ENCODE peak calls at places on chromosomes 13 and 19, in five cellular contexts. S is BJ, D is GM23248, W is lung, B is foreskin fibroblast. E is an unnamed sample.

GRCh38 chr13:40494932-40495619 is 171.4 kb downstream of the FOXO1 start:
- DNase-seq in W (no peak), D (no peak), B (no peak), S (no peak), E (no peak)

GRCh38 chr19:44747739-44748425 is 626 bp upstream of the BCL3 start:
- DNase-seq in D (peak; percentile 77), S (no peak), W (peak; percentile 79), B (peak; percentile 61), E (peak; percentile 80)

GRCh38 chr13:51827254-51827653 is 17.7 kb downstream of the TMEM272 start:
- DNase-seq in D (no peak), W (no peak), S (no peak), B (no peak), E (no peak)

GRCh38 chr19:46659151-46660007 is 1.6 kb downstream of the DACT3 start:
- DNase-seq in D (peak; percentile 53), B (no peak), W (no peak), S (no peak), E (no peak)

GRCh38 chr13:91398413-91399188 is at the start of gene GPC5:
- DNase-seq in B (peak; percentile 34), W (peak; percentile 83), S (no peak), D (peak; percentile 71), E (peak; percentile 72)

GRCh38 chr13:80499536-80500280 is 158.8 kb upstream of the SPRY2 start:
- DNase-seq in D (no peak), S (no peak), W (no peak), B (no peak), E (no peak)

GRCh38 chr13:39016789-39017188 is 21.1 kb downstream of the PROSER1 start:
- DNase-seq in W (no peak), B (no peak), S (no peak), D (peak; percentile 38), E (no peak)

GRCh38 chr13:44131069-44131614 is 242.5 kb upstream of the SERP2 start:
- DNase-seq in D (no peak), B (no peak), S (no peak), W (no peak), E (no peak)

GRCh38 chr13:41492432-41493267 is 35.3 kb downstream of the RGCC start:
- DNase-seq in W (no peak), B (no peak), D (no peak), S (no peak), E (no peak)

GRCh38 chr13:32737111-32737571 is 150.9 kb downstream of the PDS5B start:
- DNase-seq in B (no peak), W (no peak), S (no peak), D (peak; percentile 55), E (no peak)

GRCh38 chr13:74710006-74710405 is 575.8 kb upstream of the KLF12 start:
- DNase-seq in D (peak; percentile 70), B (peak; percentile 39), W (no peak), S (peak; percentile 12), E (no peak)

GRCh38 chr13:99150575-99151370 is 49.9 kb upstream of the UBAC2 start:
- DNase-seq in W (no peak), D (peak; percentile 88), S (peak; percentile 89), B (peak; percentile 49), E (no peak)

GRCh38 chr13:90999401-90999800 is 348.1 kb upstream of the MIR17HG start:
- DNase-seq in B (no peak), D (no peak), W (no peak), S (no peak), E (no peak)

GRCh38 chr13:47798906-47799305 is 202.2 kb downstream of the SUCLA2 start:
- DNase-seq in D (peak; percentile 51), B (peak; percentile 6), S (no peak), W (no peak), E (no peak)

GRCh38 chr13:27793377-27794074 is 1.2 kb downstream of the GSX1 start:
- DNase-seq in B (no peak), S (no peak), D (no peak), W (no peak), E (no peak)

GRCh38 chr19:7401694-7402093 is 53.0 kb downstream of the ARHGEF18 start:
- DNase-seq in S (no peak), B (no peak), D (no peak), W (no peak), E (no peak)

GRCh38 chr13:32252812-32253440 is 62.2 kb downstream of the ZAR1L start:
- DNase-seq in S (no peak), W (no peak), B (no peak), D (no peak), E (no peak)

GRCh38 chr13:60756306-60756705 is 359.3 kb downstream of the TDRD3 start:
- DNase-seq in B (no peak), S (no peak), W (no peak), D (no peak), E (no peak)

GRCh38 chr13:59099182-59099950 is 1064.4 kb downstream of the DIAPH3 start:
- DNase-seq in B (no peak), S (no peak), D (no peak), W (no peak), E (no peak)

GRCh38 chr13:100789481-100789880 is 114.9 kb upstream of the TMTC4 start:
- DNase-seq in B (peak; percentile 23), D (peak; percentile 5), S (no peak), W (peak; percentile 78), E (no peak)

GRCh38 chr13:110624766-110625756 is 9.7 kb downstream of the NAXD start:
- DNase-seq in D (no peak), S (no peak), B (no peak), W (no peak), E (no peak)

GRCh38 chr13:27542220-27542619 is 78.1 kb downstream of the LNX2 start:
- DNase-seq in B (no peak), D (no peak), S (peak; percentile 34), W (no peak), E (no peak)

GRCh38 chr19:6728346-6728745 is 7.9 kb upstream of the C3 start:
- DNase-seq in S (no peak), W (no peak), B (no peak), D (no peak), E (no peak)

GRCh38 chr13:61414686-61415664 is 674 bp downstream of the PCDH20 start:
- DNase-seq in D (no peak), W (peak; percentile 77), B (no peak), S (no peak), E (no peak)

GRCh38 chr19:29683009-29683408 is 17.7 kb downstream of the PLEKHF1 start:
- DNase-seq in S (no peak), B (no peak), W (no peak), D (peak; percentile 49), E (no peak)

GRCh38 chr13:67226686-67227085 is 3.5 kb downstream of the PCDH9 start:
- DNase-seq in B (no peak), S (no peak), D (no peak), W (no peak), E (no peak)

GRCh38 chr13:26050568-26051230 is 1.1 kb downstream of the SHISA2 start:
- DNase-seq in D (peak; percentile 31), S (no peak), B (no peak), W (peak; percentile 31), E (no peak)

GRCh38 chr19:46824887-46825730 is 25.5 kb downstream of the AP2S1 start:
- DNase-seq in D (peak; percentile 27), W (no peak), B (no peak), S (no peak), E (no peak)

GRCh38 chr19:39937792-39938191 is 3.4 kb upstream of the FCGBP start:
- DNase-seq in S (no peak), B (no peak), D (no peak), W (no peak), E (no peak)

GRCh38 chr19:39941615-39942507 is 7.4 kb upstream of the FCGBP start:
- DNase-seq in B (no peak), D (no peak), W (peak; percentile 28), S (no peak), E (no peak)

GRCh38 chr19:39941151-39941550 is 6.7 kb upstream of the FCGBP start:
- DNase-seq in D (no peak), W (no peak), B (no peak), S (no peak), E (no peak)

GRCh38 chr19:39937094-39937493 is 2.7 kb upstream of the FCGBP start:
- DNase-seq in B (no peak), W (no peak), D (no peak), S (no peak), E (no peak)

DNA sequence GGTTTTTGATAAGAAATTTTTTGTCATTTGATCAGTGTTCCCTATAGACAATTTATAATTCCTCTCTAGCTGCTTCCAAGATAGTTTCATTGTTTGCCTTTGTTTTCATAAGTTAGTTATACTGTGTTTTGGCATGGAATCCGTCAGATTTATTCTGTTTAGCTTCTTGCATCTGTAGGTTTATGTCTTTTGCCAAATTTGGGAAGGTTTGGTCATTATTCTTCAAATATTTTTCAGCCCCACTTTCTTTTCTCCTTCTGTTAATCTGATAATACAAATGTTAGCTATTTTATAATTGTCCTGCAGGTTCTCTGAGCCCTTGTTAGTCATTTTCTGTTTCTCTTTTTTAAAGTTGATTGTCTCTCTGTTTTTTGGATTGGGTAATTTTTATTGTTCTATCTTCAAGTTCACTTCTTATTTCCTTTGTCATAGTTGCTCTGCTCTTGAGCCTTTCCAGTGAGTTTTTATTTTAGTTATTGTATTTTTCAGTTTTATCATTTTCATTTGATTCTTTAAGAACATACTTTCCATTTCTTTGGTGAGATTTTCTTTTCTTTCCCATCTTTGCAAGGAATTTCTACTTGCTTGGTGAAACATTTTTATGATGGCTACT is 5.9 kb upstream of the FCGBP start:
- DNase-seq in D (no peak), W (no peak), B (no peak), S (no peak), E (no peak)
- H3K4me3 ChIP-seq in D (no peak overlapping the region), W (no peak overlapping the region), B (no peak overlapping the region), S (no peak overlapping the region), E (no peak overlapping the region)

GRCh38 chr19:49592486-49593232 is 1.7 kb downstream of the PRR12 start:
- DNase-seq in D (peak; percentile 52), S (no peak), W (no peak), B (no peak), E (no peak)

GRCh38 chr19:49590071-49590970 is 661 bp upstream of the PRR12 start:
- DNase-seq in B (peak; percentile 97), S (peak; percentile 75), D (peak; percentile 98), W (peak; percentile 97), E (peak; percentile 96)

GRCh38 chr19:49590971-49591730 is at the start of gene PRR12:
- DNase-seq in S (no peak), W (peak; percentile 63), B (no peak), D (peak; percentile 84), E (no peak)

GRCh38 chr19:49593233-49594113 is 2.5 kb downstream of the PRR12 start:
- DNase-seq in B (peak; percentile 89), S (peak; percentile 51), W (peak; percentile 94), D (peak; percentile 96), E (peak; percentile 96)

GRCh38 chr19:49591731-49592485 is 926 bp downstream of the PRR12 start:
- DNase-seq in S (no peak), B (no peak), W (peak; percentile 52), D (peak; percentile 76), E (no peak)
- H3K4me3 ChIP-seq in S (peak overlapping the region; percentile 53), B (peak overlapping the region; percentile 90), W (peak overlapping the region; percentile 66), D (peak overlapping the region; percentile 95), E (peak overlapping the region; percentile 81)

GRCh38 chr19:48442116-48443035 is 3.4 kb upstream of the GRWD1 start:
- DNase-seq in D (no peak), B (no peak), S (no peak), W (no peak), E (no peak)
- H3K4me3 ChIP-seq in D (no peak overlapping the region), B (no peak overlapping the region), S (no peak overlapping the region), W (no peak overlapping the region), E (no peak overlapping the region)

DNA sequence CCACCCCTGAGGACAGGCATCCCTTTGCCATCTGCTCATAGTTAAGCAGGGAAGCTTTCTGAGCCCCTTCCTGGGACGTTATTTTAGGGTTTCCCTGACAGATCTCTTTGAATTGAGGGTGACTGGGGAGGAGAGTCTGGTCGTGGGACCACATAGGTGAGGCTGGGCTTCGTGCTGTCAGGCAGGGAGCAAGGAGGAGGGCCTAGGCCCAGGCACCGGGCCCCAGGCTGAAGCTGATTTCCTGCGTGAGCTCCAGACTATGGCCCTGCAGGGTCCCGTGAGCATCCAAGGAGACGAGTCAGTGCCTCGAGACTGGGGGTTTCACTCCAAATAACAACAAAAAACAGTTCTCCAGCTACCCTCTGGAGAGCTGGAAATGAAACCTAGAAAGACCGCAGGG is 60.4 kb downstream of the MYO9B start:
- DNase-seq in S (no peak), B (no peak), D (peak; percentile 12), W (no peak), E (no peak)
- H3K4me3 ChIP-seq in S (no peak overlapping the region), B (peak overlapping the region; percentile 31), D (peak overlapping the region; percentile 70), W (no peak overlapping the region), E (peak overlapping the region; percentile 38)

E was measured in right atrium auricular region.